ENCODE peak calls at places on chromosomes 7 and 10, in four cellular contexts. Z is heart left ventricle, X is IMR-90, E is ovary. T is an unnamed sample. For H3K4me1, the result is how much of the 10 kb centered on the place peaks cover.

GRCh38 chr10:3749011-3749410 is 36.0 kb downstream of the KLF6 start:
- DNase-seq in Z (no peak), X (no peak), E (no peak), T (no peak)

GRCh38 chr10:119246862-119247549 is 39.6 kb downstream of the GRK5 start:
- DNase-seq in Z (no peak), X (peak), E (no peak), T (peak)

GRCh38 chr7:16223963-16224707 is 197.2 kb downstream of the CRPPA start:
- DNase-seq in Z (no peak), X (no peak), E (no peak), T (no peak)

GRCh38 chr7:105934577-105935185 is 28.4 kb upstream of the CDHR3 start:
- DNase-seq in Z (no peak), X (peak), E (peak), T (no peak)

GRCh38 chr10:129192344-129193128 is 274.5 kb upstream of the MGMT start:
- DNase-seq in Z (no peak), X (no peak), E (peak), T (peak)

GRCh38 chr7:15920953-15921352 is 234.5 kb upstream of the MEOX2 start:
- DNase-seq in Z (no peak), X (no peak), E (no peak), T (no peak)

GRCh38 chr7:128954830-128955797 is 17.4 kb downstream of the IRF5 start:
- DNase-seq in Z (no peak), X (peak), E (no peak), T (no peak)

GRCh38 chr7:77696643-77697534 is 630 bp downstream of the RSBN1L start:
- DNase-seq in Z (peak), X (peak), E (peak), T (peak)

GRCh38 chr7:139544645-139545044 is 21.2 kb downstream of the CLEC2L start:
- DNase-seq in Z (no peak), X (no peak), E (no peak), T (no peak)

GRCh38 chr7:43460733-43461348 is 122.1 kb upstream of the STK17A start:
- DNase-seq in Z (no peak), X (no peak), E (no peak), T (no peak)

GRCh38 chr7:139588632-139589031 is 65.1 kb downstream of the CLEC2L start:
- DNase-seq in Z (no peak), X (peak), E (peak), T (peak)

GRCh38 chr10:45817912-45818311 is 29.4 kb downstream of the AGAP4 start:
- DNase-seq in Z (no peak), X (no peak), E (no peak), T (no peak)

GRCh38 chr10:17841055-17841454 is 31.9 kb downstream of the MRC1 start:
- DNase-seq in Z (no peak), X (no peak), E (no peak), T (no peak)

GRCh38 chr7:131302876-131303707 is 24.6 kb upstream of the MKLN1 start:
- DNase-seq in Z (no peak), X (peak), E (no peak), T (no peak)

GRCh38 chr7:121797283-121798037 is 75.5 kb upstream of the PTPRZ1 start:
- DNase-seq in Z (no peak), X (no peak), E (no peak), T (no peak)

GRCh38 chr7:51850141-51850540 is 533.5 kb upstream of the COBL start:
- DNase-seq in Z (no peak), X (no peak), E (no peak), T (no peak)

GRCh38 chr7:77331938-77332695 is 84.0 kb downstream of the GSAP start:
- DNase-seq in Z (peak), X (peak), E (peak), T (peak)

GRCh38 chr7:99551329-99551728 is 585 bp downstream of the FAM200A start:
- DNase-seq in Z (no peak), X (peak), E (no peak), T (no peak)

GRCh38 chr7:80145780-80146422 is 11.3 kb downstream of the GNAI1 start:
- DNase-seq in Z (no peak), X (peak), E (no peak), T (no peak)

GRCh38 chr7:103851357-103851756 is 138.1 kb downstream of the RELN start:
- DNase-seq in Z (no peak), X (peak), E (no peak), T (no peak)

GRCh38 chr10:683448-684071 is 5.9 kb downstream of the DIP2C start:
- DNase-seq in Z (no peak), X (peak), E (no peak), T (peak)

GRCh38 chr7:120819861-120820260 is 38.1 kb downstream of the TSPAN12 start:
- DNase-seq in Z (no peak), X (no peak), E (no peak), T (no peak)

GRCh38 chr7:73727963-73728362 is 8.5 kb upstream of the STX1A start:
- DNase-seq in Z (no peak), X (no peak), E (no peak), T (no peak)

GRCh38 chr10:43042503-43043341 is 34.1 kb upstream of the RET start:
- DNase-seq in Z (no peak), X (no peak), E (no peak), T (peak)

DNA sequence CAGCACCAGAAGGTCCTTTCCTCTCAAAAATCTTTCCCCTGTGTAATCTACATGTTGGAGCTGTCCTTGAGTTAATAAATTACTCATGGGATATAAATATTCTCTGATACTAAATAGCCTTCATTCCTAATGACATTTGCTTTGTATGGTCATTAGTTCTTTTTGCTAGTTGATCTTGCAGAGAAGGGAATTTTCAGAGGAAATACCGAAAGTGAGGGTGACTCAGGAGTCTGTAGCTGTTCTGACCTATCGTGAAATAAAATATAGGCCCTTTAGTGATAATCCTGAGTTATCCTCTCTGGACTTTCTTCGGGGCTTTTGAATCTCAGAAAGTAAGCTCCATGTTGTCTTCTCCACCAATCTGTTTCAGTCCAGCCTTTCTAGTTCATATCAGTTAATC is 19.4 kb upstream of the CLDN12 start:
- DNase-seq in Z (no peak), X (peak), E (no peak), T (no peak)
- TF ChIP-seq POLR2A in Z (no peak), X (no peak), E (no peak), T (no peak)

DNA sequence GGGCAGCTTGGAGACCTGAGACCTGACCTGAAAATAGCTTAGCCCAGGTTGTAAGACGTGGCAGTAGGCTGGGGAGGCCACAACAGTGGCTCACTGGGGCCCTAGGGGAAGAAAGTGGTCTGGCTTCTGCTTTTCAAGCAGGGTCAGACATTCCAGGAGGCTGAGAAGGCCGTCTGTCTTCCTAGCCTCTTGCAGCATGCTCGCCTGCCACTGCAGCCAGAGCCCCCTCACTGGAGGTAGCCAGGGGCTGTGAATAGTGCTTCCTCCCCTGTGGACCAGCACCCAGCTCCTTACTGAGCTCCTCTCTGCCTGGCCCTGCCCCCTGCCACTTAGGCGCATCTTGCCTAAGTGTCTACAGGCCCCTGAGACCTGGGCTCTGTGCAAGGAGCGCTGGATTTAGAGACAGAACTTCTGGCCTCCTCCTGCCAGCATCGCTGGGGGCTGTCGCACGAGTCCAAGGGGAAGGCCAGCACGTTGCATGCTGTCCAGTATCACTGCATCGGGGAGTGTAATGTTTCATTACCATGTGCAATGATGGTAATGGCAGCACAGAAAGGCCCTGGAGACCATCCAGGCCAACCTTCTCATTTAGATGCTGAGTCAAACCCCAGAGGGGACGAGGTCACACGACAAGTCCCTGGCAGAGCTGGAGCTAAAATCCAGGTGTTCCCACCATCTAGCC is 12.7 kb downstream of the ZMIZ1 start:
- DNase-seq in Z (no peak), X (peak), E (no peak), T (no peak)
- H3K4me1 ChIP-seq in Z (half or more), X (half or more), E (half or more), T (under half)

GRCh38 chr7:78996013-78996412 is 457.5 kb downstream of the MAGI2 start:
- DNase-seq in Z (no peak), X (no peak), E (no peak), T (no peak)
- TF ChIP-seq POLR2A in Z (no peak), X (no peak), E (no peak), T (no peak)

DNA sequence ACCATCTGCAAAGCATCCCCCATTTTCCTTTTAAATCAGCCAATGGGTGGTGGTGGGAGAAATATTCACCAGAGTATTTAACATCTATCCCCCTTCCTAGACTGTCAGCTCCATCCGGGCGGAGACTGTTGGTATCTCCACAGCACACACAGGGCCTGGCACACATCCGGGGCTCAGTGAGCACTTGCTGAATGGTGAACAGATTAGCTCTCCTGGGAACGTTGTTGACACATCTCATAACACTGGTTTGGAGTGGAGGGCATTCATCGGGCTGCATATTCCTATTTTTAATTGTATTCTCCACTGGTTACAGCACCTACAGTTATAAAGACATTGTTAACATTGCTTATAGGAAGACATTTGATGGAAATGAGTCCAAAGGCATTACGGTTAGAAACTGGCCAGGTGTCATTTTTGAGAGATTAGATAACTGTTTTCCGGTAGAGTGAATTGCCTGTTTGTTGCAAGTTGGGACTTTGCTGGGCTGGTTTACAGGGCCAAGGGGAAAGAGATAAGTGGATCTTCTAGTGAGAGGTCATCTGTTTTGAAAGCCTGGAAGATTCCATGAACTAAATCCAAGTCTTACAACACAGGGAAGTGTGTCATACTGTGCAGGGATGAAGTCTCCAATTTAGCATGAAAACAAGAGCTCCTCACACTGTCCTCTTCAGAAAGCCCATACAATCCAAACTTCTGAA is 101.8 kb downstream of the EGFR start:
- DNase-seq in Z (no peak), X (peak), E (no peak), T (no peak)
- H3K4me1 ChIP-seq in Z (under half), X (under half), E (under half), T (under half)

GRCh38 chr7:732094-732541 is 5.0 kb upstream of the PRKAR1B start:
- DNase-seq in Z (peak), X (no peak), E (no peak), T (no peak)
- TF ChIP-seq POLR2A in Z (no peak), X (no peak), E (no peak), T (no peak)